ENCODE peak calls at places on chromosomes 2 and 18, in seven cellular contexts. G is pancreas, E is Calu3, Y is HEK293T, Z is NCI-H146, R is GM12891, Q is A549. W is an unnamed sample.

GRCh38 chr18:23779696-23780303 is 90.5 kb downstream of the LAMA3 start:
- DNase-seq in G (no peak), E (no peak), Y (peak), Z (no peak), R (no peak), Q (peak), W (peak)

GRCh38 chr2:239482801-239483712 is 82.2 kb upstream of the HDAC4 start:
- DNase-seq in G (no peak), E (peak), Y (no peak), Z (no peak), R (no peak), Q (no peak), W (no peak)

GRCh38 chr18:63892544-63892943 is 5.0 kb downstream of the SERPINB2 start:
- DNase-seq in G (no peak), E (no peak), Y (no peak), Z (no peak), R (no peak), Q (no peak), W (no peak)

GRCh38 chr2:7102831-7103230 is 185.6 kb downstream of the RNF144A start:
- DNase-seq in G (no peak), E (no peak), Y (no peak), Z (no peak), R (no peak), Q (no peak), W (no peak)

GRCh38 chr2:84302513-84303412 is 156.3 kb downstream of the SUCLG1 start:
- DNase-seq in G (peak), E (peak), Y (peak), Z (peak), R (peak), Q (peak), W (peak)

GRCh38 chr2:75640621-75641121 is 5.9 kb upstream of the MRPL19 start:
- DNase-seq in G (peak), E (peak), Y (peak), Z (peak), R (no peak), Q (peak), W (peak)

GRCh38 chr2:42035241-42035640 is 12.6 kb upstream of the PKDCC start:
- DNase-seq in G (no peak), E (no peak), Y (no peak), Z (no peak), R (no peak), Q (no peak), W (no peak)

GRCh38 chr2:175806115-175806470 is 196.0 kb downstream of the LNPK start:
- DNase-seq in G (no peak), E (no peak), Y (no peak), Z (no peak), R (no peak), Q (no peak), W (no peak)

GRCh38 chr2:112979731-112980130 is 1.9 kb downstream of the IL36G start:
- DNase-seq in G (no peak), E (no peak), Y (no peak), Z (no peak), R (no peak), Q (no peak), W (peak)

GRCh38 chr2:149192425-149192824 is 138.0 kb upstream of the LYPD6 start:
- DNase-seq in G (no peak), E (no peak), Y (no peak), Z (no peak), R (no peak), Q (no peak), W (no peak)

GRCh38 chr2:16070648-16070971 is 130.3 kb downstream of the MYCN start:
- DNase-seq in G (no peak), E (no peak), Y (no peak), Z (no peak), R (no peak), Q (no peak), W (no peak)

GRCh38 chr2:104755026-104755856 is 98.7 kb upstream of the POU3F3 start:
- DNase-seq in G (peak), E (no peak), Y (no peak), Z (no peak), R (no peak), Q (no peak), W (no peak)

GRCh38 chr2:104844813-104845551 is 8.9 kb upstream of the POU3F3 start:
- DNase-seq in G (no peak), E (no peak), Y (no peak), Z (no peak), R (no peak), Q (no peak), W (no peak)

GRCh38 chr2:23489471-23490400 is 104.8 kb downstream of the KLHL29 start:
- DNase-seq in G (no peak), E (no peak), Y (no peak), Z (no peak), R (no peak), Q (no peak), W (no peak)

GRCh38 chr2:135698838-135699237 is 42.8 kb upstream of the UBXN4 start:
- DNase-seq in G (no peak), E (no peak), Y (no peak), Z (no peak), R (no peak), Q (no peak), W (no peak)

GRCh38 chr2:125167152-125167551 is 1142.1 kb downstream of the CNTNAP5 start:
- DNase-seq in G (no peak), E (no peak), Y (no peak), Z (no peak), R (no peak), Q (no peak), W (no peak)